ENCODE peak calls at places on chromosomes 12 and 14, in four cellular contexts. One of them, this sample, is unnamed.

GRCh38 chr12:110993425-110993824 is 73.0 kb upstream of the MYL2 start:
- DNase-seq in body of pancreas: no peak
- DNase-seq in tibial artery: no peak
- DNase-seq in fibroblast of pulmonary artery: no peak
- DNase-seq in this sample: no peak

GRCh38 chr14:67187210-67187609 is 2.0 kb upstream of the GARIN2 start:
- DNase-seq in fibroblast of pulmonary artery: peak; percentile 60
- DNase-seq in body of pancreas: no peak
- DNase-seq in tibial artery: no peak
- DNase-seq in this sample: peak; percentile 34

GRCh38 chr12:108446766-108447165 is 68.3 kb upstream of the FICD start:
- DNase-seq in fibroblast of pulmonary artery: peak; percentile 67
- DNase-seq in tibial artery: no peak
- DNase-seq in body of pancreas: no peak
- DNase-seq in this sample: no peak

GRCh38 chr14:94670692-94671285 is 58.6 kb downstream of the SERPINA3 start:
- DNase-seq in tibial artery: no peak
- DNase-seq in fibroblast of pulmonary artery: no peak
- DNase-seq in body of pancreas: no peak
- DNase-seq in this sample: no peak

GRCh38 chr14:92481811-92482559 is 31.6 kb upstream of the RIN3 start:
- DNase-seq in tibial artery: no peak
- DNase-seq in body of pancreas: no peak
- DNase-seq in fibroblast of pulmonary artery: no peak
- DNase-seq in this sample: no peak

GRCh38 chr14:31291210-31291609 is 83.6 kb upstream of the HECTD1 start:
- DNase-seq in fibroblast of pulmonary artery: peak; percentile 16
- DNase-seq in tibial artery: no peak
- DNase-seq in body of pancreas: no peak
- DNase-seq in this sample: no peak

GRCh38 chr12:117576053-117576452 is 214.6 kb upstream of the NOS1 start:
- DNase-seq in fibroblast of pulmonary artery: no peak
- DNase-seq in tibial artery: no peak
- DNase-seq in body of pancreas: no peak
- DNase-seq in this sample: no peak

GRCh38 chr14:100285021-100285912 is 21.0 kb downstream of the SLC25A29 start:
- DNase-seq in fibroblast of pulmonary artery: peak; percentile 59
- DNase-seq in tibial artery: peak; percentile 80
- DNase-seq in body of pancreas: peak; percentile 71
- DNase-seq in this sample: no peak

GRCh38 chr12:122336015-122336946 is 70.0 kb upstream of the VPS33A start:
- DNase-seq in fibroblast of pulmonary artery: peak; percentile 63
- DNase-seq in tibial artery: no peak
- DNase-seq in body of pancreas: peak; percentile 24
- DNase-seq in this sample: no peak

GRCh38 chr14:72638021-72638420 is 255.9 kb downstream of the DPF3 start:
- DNase-seq in fibroblast of pulmonary artery: peak; percentile 62
- DNase-seq in body of pancreas: no peak
- DNase-seq in tibial artery: no peak
- DNase-seq in this sample: peak; percentile 68

DNA sequence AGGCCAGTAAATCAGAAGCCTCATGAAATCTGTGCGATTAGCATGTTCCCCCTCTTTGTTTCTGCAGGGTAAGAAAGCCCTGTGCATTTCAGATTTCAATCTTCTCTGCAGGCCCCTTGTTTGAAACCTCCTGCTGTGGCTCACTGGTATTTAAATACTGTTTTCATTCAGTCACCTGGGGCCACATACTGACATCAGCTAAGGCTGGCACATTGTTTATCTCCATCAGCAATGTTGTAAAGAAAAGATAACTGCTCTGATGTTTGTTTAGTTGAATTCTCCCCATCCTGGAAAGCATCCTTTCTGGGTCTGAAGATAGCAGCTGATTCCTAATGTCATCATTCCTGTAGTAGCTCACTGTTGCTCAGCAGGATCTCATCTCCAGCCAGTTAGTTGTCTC is 554.9 kb downstream of the NRXN3 start:
- DNase-seq in tibial artery: no peak
- DNase-seq in body of pancreas: no peak
- DNase-seq in fibroblast of pulmonary artery: no peak
- DNase-seq in this sample: no peak
- H3K4me3 ChIP-seq in tibial artery: no peak overlapping the region
- H3K4me3 ChIP-seq in body of pancreas: no peak overlapping the region
- H3K4me3 ChIP-seq in fibroblast of pulmonary artery: no peak overlapping the region
- H3K4me3 ChIP-seq in this sample: no peak overlapping the region

DNA sequence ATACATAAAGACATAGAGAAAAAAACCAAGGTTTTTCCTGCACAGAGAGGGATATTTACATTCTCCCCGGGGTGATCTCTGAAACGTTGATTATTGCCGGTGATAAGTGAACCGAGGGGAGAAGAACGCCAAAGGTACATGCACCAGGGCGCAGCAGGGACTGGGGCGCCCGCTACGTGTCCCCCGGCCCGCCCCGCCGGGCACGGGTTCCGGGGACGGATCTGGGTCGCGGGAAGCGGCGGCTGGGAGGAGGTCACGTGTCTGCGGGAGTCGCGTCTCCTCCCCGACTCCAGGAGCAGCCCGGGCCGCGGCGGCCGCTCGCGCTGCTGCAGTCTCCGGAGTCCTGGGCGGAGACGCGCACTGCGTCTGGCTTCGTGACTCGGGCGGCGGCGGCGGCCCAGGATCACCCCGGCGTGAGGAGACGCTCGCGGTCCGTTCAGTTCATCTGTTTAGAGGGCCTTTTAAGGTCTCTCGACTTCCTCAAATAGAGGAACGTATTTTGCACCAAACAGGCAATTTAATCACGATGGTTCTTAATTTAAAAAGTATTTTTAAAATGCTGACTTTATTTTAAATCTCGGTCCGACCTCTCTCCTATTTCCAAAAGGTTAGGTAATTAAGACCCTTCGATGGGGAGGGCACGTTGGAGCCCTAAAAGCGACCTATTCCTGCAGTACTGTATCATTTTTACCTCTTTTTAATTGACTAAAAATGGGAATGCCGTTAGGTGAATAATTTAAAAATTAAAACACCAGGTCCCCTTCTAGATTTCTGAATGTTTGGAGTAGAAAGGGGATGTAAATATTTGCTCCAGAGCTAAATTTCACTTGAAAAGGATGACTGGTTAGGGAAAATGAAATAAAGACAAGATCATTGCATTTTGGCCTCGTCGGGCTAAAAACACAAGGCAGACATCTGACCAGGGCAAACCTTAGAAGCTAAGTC is 1.8 kb upstream of the BHLHE41 start:
- DNase-seq in fibroblast of pulmonary artery: peak; percentile 83
- DNase-seq in body of pancreas: peak; percentile 85
- DNase-seq in tibial artery: peak; percentile 95
- DNase-seq in this sample: no peak
- TF ChIP-seq CTCF in fibroblast of pulmonary artery: no peak
- TF ChIP-seq CTCF in body of pancreas: no peak
- TF ChIP-seq CTCF in tibial artery: no peak
- TF ChIP-seq CTCF in this sample: no peak

DNA sequence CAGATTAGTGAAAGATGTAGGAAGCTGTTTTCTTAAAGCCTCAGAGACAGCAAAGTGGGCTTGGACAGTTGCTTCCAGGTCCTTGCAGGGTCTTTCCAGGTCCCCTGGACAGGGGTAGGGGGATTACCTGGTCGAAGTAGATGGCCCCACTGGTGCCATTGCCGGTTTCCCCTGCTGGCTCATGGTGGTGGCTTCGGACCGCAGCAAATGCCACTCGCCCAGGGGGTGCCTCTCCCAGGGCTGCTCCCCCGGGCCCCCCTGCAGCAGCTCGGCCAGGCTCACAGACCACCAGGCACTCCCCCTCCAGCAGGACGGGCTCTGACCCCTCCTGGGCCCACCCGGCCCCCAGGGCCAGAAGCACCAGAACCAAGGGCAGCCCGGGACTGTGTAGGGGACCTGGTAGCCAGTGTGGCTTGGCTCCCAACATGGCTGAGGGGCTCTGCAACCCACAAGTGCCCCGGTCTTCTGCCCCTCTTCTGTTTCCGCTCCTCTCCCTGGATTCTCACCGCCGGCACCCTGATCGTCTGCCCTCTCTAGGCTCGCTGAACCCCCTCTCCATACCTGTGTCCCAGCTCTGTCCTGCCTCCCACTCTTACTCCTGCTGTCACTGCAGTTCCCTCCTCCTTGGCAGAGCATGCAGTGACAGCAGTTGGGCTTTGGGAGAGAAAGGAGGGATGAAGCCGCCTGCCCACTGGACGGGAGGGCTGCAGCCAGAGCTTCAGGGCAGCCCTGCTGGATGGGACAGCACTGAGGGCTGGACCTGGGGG is 657 bp downstream of the CBLN3 start:
- DNase-seq in fibroblast of pulmonary artery: no peak
- DNase-seq in tibial artery: no peak
- DNase-seq in body of pancreas: no peak
- DNase-seq in this sample: no peak
- H3K4me3 ChIP-seq in fibroblast of pulmonary artery: no peak overlapping the region
- H3K4me3 ChIP-seq in tibial artery: peak overlapping the region; percentile 81
- H3K4me3 ChIP-seq in body of pancreas: no peak overlapping the region
- H3K4me3 ChIP-seq in this sample: peak overlapping the region; percentile 88

DNA sequence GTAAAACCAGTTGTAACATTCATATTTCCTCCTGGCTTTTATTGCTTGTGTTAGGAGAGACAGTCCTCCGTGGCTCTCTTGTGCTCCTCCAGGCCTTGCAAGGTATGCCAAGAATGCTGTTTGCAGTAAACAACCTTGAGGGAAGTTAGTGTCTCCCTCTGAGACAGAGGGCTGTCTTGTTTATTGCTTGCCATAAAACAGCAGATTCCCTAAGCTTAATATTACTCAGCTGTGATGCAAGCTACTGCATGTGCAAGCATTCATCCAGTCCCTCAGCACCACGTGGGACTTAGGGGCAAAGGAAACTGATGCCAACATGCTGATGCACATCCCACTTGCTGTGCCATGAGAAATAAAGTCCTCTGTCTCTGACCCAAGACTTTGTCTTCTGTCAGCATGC is 6.6 kb downstream of the POMT2 start:
- DNase-seq in fibroblast of pulmonary artery: peak; percentile 82
- DNase-seq in tibial artery: no peak
- DNase-seq in body of pancreas: no peak
- DNase-seq in this sample: peak; percentile 80
- TF ChIP-seq CTCF in fibroblast of pulmonary artery: no peak
- TF ChIP-seq CTCF in tibial artery: no peak
- TF ChIP-seq CTCF in body of pancreas: no peak
- TF ChIP-seq CTCF in this sample: no peak

GRCh38 chr14:84131924-84132323 is 1398.0 kb upstream of the FLRT2 start:
- DNase-seq in body of pancreas: no peak
- DNase-seq in tibial artery: no peak
- DNase-seq in fibroblast of pulmonary artery: no peak
- DNase-seq in this sample: no peak
- H3K4me3 ChIP-seq in body of pancreas: no peak overlapping the region
- H3K4me3 ChIP-seq in tibial artery: no peak overlapping the region
- H3K4me3 ChIP-seq in fibroblast of pulmonary artery: no peak overlapping the region
- H3K4me3 ChIP-seq in this sample: no peak overlapping the region

GRCh38 chr12:27969011-27969900 is 3.3 kb downstream of the PTHLH start:
- DNase-seq in fibroblast of pulmonary artery: no peak
- DNase-seq in body of pancreas: peak; percentile 18
- DNase-seq in tibial artery: no peak
- DNase-seq in this sample: no peak
- TF ChIP-seq CTCF in fibroblast of pulmonary artery: peak; percentile 6
- TF ChIP-seq CTCF in body of pancreas: no peak
- TF ChIP-seq CTCF in tibial artery: no peak
- TF ChIP-seq CTCF in this sample: peak; percentile 15